ENCODE peak calls at places on chromosomes 13 and 19, in six cellular contexts. H is GM23248, G is neural progenitor cell, D is SK-N-SH, A is PC-3, Y is HCT116. U is an unnamed sample.

GRCh38 chr13:72820156-72820897 is 38.4 kb downstream of the PIBF1 start:
- DNase-seq in G (no peak), D (no peak), H (peak), Y (no peak), A (no peak), U (no peak)

GRCh38 chr13:113653264-113654174 is 4.5 kb downstream of the ATP4B start:
- DNase-seq in G (no peak), D (peak), Y (no peak), A (peak), H (no peak), U (no peak)

GRCh38 chr13:44938854-44939253 is 50.4 kb downstream of the NUFIP1 start:
- DNase-seq in H (no peak), D (no peak), A (no peak), Y (no peak), G (no peak), U (no peak)

GRCh38 chr19:50226536-50226935 is 23.1 kb downstream of the MYH14 start:
- DNase-seq in A (no peak), Y (no peak), D (no peak), H (no peak), G (no peak), U (no peak)

GRCh38 chr19:7742575-7742974 is 4.8 kb downstream of the CD209 start:
- DNase-seq in H (no peak), G (no peak), D (no peak), Y (no peak), A (no peak), U (no peak)

GRCh38 chr19:41299755-41300089 is 10.2 kb upstream of the CCDC97 start:
- DNase-seq in H (peak), G (no peak), A (no peak), D (no peak), Y (no peak), U (no peak)

GRCh38 chr19:31074751-31075150 is 274.5 kb downstream of the TSHZ3 start:
- DNase-seq in G (no peak), H (no peak), D (no peak), Y (no peak), A (no peak), U (no peak)

GRCh38 chr19:15551183-15552004 is 43.1 kb downstream of the CYP4F22 start:
- DNase-seq in H (peak), G (no peak), A (peak), D (peak), Y (no peak), U (no peak)

GRCh38 chr13:76512676-76513277 is 373.4 kb downstream of the KCTD12 start:
- DNase-seq in D (peak), A (peak), H (peak), Y (no peak), G (no peak), U (no peak)

GRCh38 chr19:29404951-29405727 is 120.7 kb upstream of the VSTM2B start:
- DNase-seq in A (peak), H (peak), G (peak), D (no peak), Y (no peak), U (no peak)

GRCh38 chr19:35693835-35694599 is 10.3 kb upstream of the ZBTB32 start:
- DNase-seq in D (peak), A (peak), G (peak), Y (peak), H (peak), U (peak)

GRCh38 chr19:15628236-15629002 is 12.3 kb upstream of the CYP4F3 start:
- DNase-seq in D (no peak), Y (no peak), A (no peak), G (no peak), H (no peak), U (no peak)

GRCh38 chr19:2207991-2208860 is 27.9 kb downstream of the PLEKHJ1 start:
- DNase-seq in D (no peak), G (peak), A (no peak), H (peak), Y (no peak), U (no peak)

GRCh38 chr13:29505511-29505910 is 90.0 kb downstream of the SLC7A1 start:
- DNase-seq in D (no peak), A (no peak), G (no peak), H (no peak), Y (no peak), U (no peak)

GRCh38 chr13:85806553-85807175 is 7.4 kb upstream of the SLITRK6 start:
- DNase-seq in H (peak), Y (peak), G (peak), D (peak), A (peak), U (peak)

GRCh38 chr19:42293539-42293938 is 8.4 kb upstream of the PRR19 start:
- DNase-seq in A (no peak), G (peak), Y (no peak), D (no peak), H (no peak), U (no peak)

GRCh38 chr19:31418055-31418454 is 68.8 kb upstream of the TSHZ3 start:
- DNase-seq in A (no peak), G (no peak), Y (no peak), H (no peak), D (no peak), U (no peak)

GRCh38 chr19:13621413-13621812 is 115.1 kb upstream of the CACNA1A start:
- DNase-seq in Y (peak), A (peak), G (no peak), D (no peak), H (peak), U (no peak)

GRCh38 chr13:113599396-113599795 is 14.8 kb downstream of the TFDP1 start:
- DNase-seq in D (no peak), A (no peak), H (no peak), G (no peak), Y (no peak), U (no peak)

GRCh38 chr19:918152-918437 is 962 bp downstream of the KISS1R start:
- DNase-seq in G (no peak), A (no peak), D (no peak), H (no peak), Y (no peak), U (no peak)

GRCh38 chr19:919157-920050 is 2.3 kb downstream of the KISS1R start:
- DNase-seq in D (no peak), G (peak), H (no peak), Y (no peak), A (peak), U (no peak)

GRCh38 chr19:918481-919156 is 1.5 kb downstream of the KISS1R start:
- DNase-seq in D (no peak), A (peak), H (no peak), G (peak), Y (no peak), U (no peak)

GRCh38 chr19:917323-918151 is at the start of gene KISS1R:
- DNase-seq in Y (no peak), D (peak), H (peak), G (peak), A (peak), U (no peak)

GRCh38 chr19:920051-920857 is 3.1 kb downstream of the KISS1R start:
- DNase-seq in Y (no peak), G (peak), D (no peak), H (peak), A (peak), U (peak)
- H3K9ac ChIP-seq in Y (no peak), G (no peak), D (no peak), H (no peak), A (no peak), U (no peak)

GRCh38 chr13:46166947-46167610 is 14.9 kb downstream of the LCP1 start:
- DNase-seq in A (no peak), D (no peak), Y (no peak), H (no peak), G (no peak), U (no peak)
- TF ChIP-seq EZH2phosphoT487 in A (no peak), D (no peak), Y (no peak), H (no peak), G (no peak), U (no peak)

GRCh38 chr19:18735752-18736151 is 52.3 kb downstream of the CRTC1 start:
- DNase-seq in H (no peak), D (no peak), Y (no peak), G (no peak), A (no peak), U (no peak)
- H3K9ac ChIP-seq in H (no peak), D (no peak), Y (no peak), G (no peak), A (no peak), U (no peak)

GRCh38 chr19:54431255-54431838 is 16.1 kb downstream of the TTYH1 start:
- DNase-seq in H (no peak), G (no peak), A (peak), D (no peak), Y (peak), U (no peak)
- TF ChIP-seq EZH2phosphoT487 in H (no peak), G (no peak), A (no peak), D (no peak), Y (no peak), U (no peak)

GRCh38 chr19:48250290-48251025 is 5.3 kb downstream of the CARD8 start:
- DNase-seq in Y (no peak), D (no peak), G (no peak), H (no peak), A (no peak), U (no peak)
- H3K9ac ChIP-seq in Y (no peak), D (no peak), G (no peak), H (no peak), A (no peak), U (no peak)

DNA sequence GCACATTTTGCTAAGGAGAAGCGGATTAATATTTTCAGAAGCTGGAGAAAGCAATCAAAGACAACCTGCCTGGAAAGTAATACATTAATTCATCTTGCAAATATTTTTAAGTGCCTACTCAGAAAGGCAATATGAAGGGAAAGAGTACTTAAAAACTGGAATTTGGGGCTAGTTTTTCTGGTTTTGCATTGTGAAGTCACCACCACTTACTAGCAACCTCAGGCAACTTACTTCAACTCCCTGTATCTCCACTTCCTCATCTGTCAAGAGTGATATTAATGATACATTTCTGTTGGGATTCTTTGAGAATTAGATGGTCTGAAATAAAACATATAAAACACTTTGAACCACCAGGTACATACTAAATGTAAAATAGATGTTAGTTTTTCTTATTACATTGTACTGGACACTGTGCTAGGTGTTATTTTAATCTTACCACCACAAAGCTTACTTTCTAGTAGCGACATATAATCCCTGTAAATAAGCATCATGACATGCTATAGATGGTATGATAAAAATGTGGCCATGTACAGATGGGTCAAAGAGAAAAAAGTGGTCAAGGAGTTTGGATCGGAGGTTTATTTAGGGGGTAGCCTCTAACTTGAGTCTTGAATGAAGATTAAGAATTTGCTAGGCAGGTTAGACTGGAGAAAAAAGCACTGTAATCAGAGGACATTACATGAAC is 101.2 kb downstream of the SPRY2 start:
- DNase-seq in Y (no peak), H (no peak), D (no peak), G (no peak), A (peak), U (no peak)
- TF ChIP-seq EZH2phosphoT487 in Y (no peak), H (no peak), D (no peak), G (no peak), A (no peak), U (no peak)

DNA sequence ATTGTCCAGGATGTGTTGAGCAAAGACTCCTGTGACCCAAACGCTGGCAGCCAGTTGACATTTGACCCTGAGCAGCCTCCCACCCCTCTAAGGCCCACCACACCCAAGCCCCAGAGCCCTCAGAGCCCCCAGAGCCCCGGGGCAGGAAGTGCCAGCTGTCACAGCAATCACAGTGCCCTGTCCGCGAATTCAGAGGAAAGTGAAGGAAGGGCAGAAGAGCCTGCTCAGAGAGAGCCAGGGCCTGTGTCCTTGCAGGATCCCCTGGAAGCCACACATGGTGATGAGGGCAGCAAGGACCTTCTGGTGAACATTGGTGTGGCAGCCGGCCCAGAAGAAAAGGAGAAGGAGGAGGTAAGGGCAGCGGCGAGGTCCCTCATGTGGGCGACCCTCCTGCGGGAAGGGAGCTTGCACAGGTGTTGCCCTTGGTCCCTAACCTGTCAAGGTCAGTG is 63.7 kb downstream of the SPATA13 start:
- DNase-seq in G (no peak), A (no peak), H (no peak), D (no peak), Y (no peak), U (no peak)
- H3K9ac ChIP-seq in G (no peak), A (no peak), H (no peak), D (no peak), Y (no peak), U (no peak)

DNA sequence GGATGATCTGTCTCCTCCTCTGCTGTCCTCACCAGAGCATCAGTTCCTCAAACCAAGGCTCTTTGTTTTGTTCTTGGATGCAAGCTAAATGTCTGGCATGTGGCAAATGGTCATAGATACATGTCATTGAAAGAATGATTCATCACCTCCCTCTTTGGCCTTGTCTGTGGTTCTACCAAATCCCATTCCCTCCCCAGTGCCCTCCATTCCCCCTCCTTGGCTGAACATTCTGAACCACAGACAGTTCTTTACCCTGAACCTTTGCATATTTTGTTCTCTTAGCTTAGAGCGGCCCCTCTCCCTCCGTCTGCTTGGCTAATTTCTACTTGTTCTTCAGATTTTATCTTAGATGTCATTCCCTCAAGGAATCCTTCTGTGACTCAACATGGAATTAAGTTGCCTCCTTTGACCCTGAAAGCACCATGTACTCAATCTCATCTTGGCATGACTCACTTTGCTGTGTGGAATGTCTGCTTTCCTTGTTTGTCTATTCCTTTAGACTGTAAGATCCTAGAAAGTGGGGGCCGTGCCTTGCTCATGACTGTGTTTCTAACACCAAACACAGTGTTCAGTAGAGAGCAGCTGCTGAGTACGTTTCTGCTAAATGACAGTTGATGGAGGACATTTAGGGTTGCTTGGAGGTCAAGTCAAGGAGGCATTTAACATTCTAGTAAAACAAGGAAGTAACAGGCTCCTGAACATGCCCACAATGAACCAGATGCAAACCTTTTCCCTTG is 8.1 kb downstream of the ALOX5AP start:
- DNase-seq in A (peak), H (peak), G (no peak), D (no peak), Y (peak), U (no peak)
- TF ChIP-seq EZH2phosphoT487 in A (no peak), H (peak), G (no peak), D (no peak), Y (no peak), U (no peak)

GRCh38 chr19:56476671-56477428 is at the start of gene ZNF667:
- DNase-seq in D (peak), G (peak), Y (no peak), A (peak), H (peak), U (no peak)

GRCh38 chr19:56476093-56476492 is 1.1 kb downstream of the ZNF667 start:
- DNase-seq in D (no peak), A (no peak), Y (no peak), G (no peak), H (peak), U (no peak)

GRCh38 chr19:56477429-56478338 is 539 bp upstream of the ZNF667 start:
- DNase-seq in D (peak), H (peak), Y (no peak), A (peak), G (peak), U (no peak)
- H3K9ac ChIP-seq in D (peak), H (peak), Y (no peak), A (peak), G (no peak), U (no peak)

GRCh38 chr19:58154287-58154678 is 3.7 kb upstream of the ZNF329 start:
- DNase-seq in A (no peak), H (peak), G (peak), Y (no peak), D (no peak), U (no peak)
- TF ChIP-seq EZH2phosphoT487 in A (no peak), H (no peak), G (no peak), Y (no peak), D (no peak), U (no peak)